ENCODE peak calls at places on chromosomes 2 and 18, in nine cellular contexts. One of them, this sample, is unnamed.

GRCh38 chr2:108384662-108385393 is 7.1 kb downstream of the SULT1C4 start:
- DNase-seq in Daoy: no peak
- DNase-seq in spleen: no peak
- DNase-seq in HEK293T: no peak
- DNase-seq in LoVo: no peak
- DNase-seq in activated naive CD4-positive, alpha-beta T cell treated with anti-CD3 and anti-CD28 coated beads for 36 hours: no peak
- DNase-seq in fibroblast of the conjunctiva: no peak
- DNase-seq in EL: no peak
- DNase-seq in cardiac muscle cell: no peak
- DNase-seq in this sample: no peak

GRCh38 chr2:216635171-216635570 is 2.0 kb downstream of the IGFBP2 start:
- DNase-seq in Daoy: no peak
- DNase-seq in spleen: no peak
- DNase-seq in HEK293T: no peak
- DNase-seq in LoVo: no peak
- DNase-seq in activated naive CD4-positive, alpha-beta T cell treated with anti-CD3 and anti-CD28 coated beads for 36 hours: no peak
- DNase-seq in fibroblast of the conjunctiva: no peak
- DNase-seq in EL: no peak
- DNase-seq in cardiac muscle cell: no peak
- DNase-seq in this sample: no peak

GRCh38 chr2:74658516-74658915 is 4.5 kb downstream of the SEMA4F start:
- DNase-seq in Daoy: peak
- DNase-seq in spleen: no peak
- DNase-seq in HEK293T: no peak
- DNase-seq in LoVo: no peak
- DNase-seq in activated naive CD4-positive, alpha-beta T cell treated with anti-CD3 and anti-CD28 coated beads for 36 hours: no peak
- DNase-seq in fibroblast of the conjunctiva: peak
- DNase-seq in EL: peak
- DNase-seq in cardiac muscle cell: no peak
- DNase-seq in this sample: no peak

GRCh38 chr18:53752968-53753367 is 471.5 kb downstream of the MBD2 start:
- DNase-seq in Daoy: no peak
- DNase-seq in spleen: no peak
- DNase-seq in HEK293T: no peak
- DNase-seq in LoVo: no peak
- DNase-seq in activated naive CD4-positive, alpha-beta T cell treated with anti-CD3 and anti-CD28 coated beads for 36 hours: no peak
- DNase-seq in fibroblast of the conjunctiva: no peak
- DNase-seq in EL: no peak
- DNase-seq in cardiac muscle cell: no peak
- DNase-seq in this sample: no peak

GRCh38 chr2:178871536-178871935 is 64.3 kb upstream of the TTN start:
- DNase-seq in Daoy: no peak
- DNase-seq in spleen: no peak
- DNase-seq in HEK293T: no peak
- DNase-seq in LoVo: no peak
- DNase-seq in activated naive CD4-positive, alpha-beta T cell treated with anti-CD3 and anti-CD28 coated beads for 36 hours: no peak
- DNase-seq in fibroblast of the conjunctiva: no peak
- DNase-seq in EL: no peak
- DNase-seq in cardiac muscle cell: no peak
- DNase-seq in this sample: no peak

GRCh38 chr2:83517727-83518368 is 941.2 kb downstream of the SUCLG1 start:
- DNase-seq in Daoy: peak
- DNase-seq in spleen: no peak
- DNase-seq in HEK293T: no peak
- DNase-seq in LoVo: no peak
- DNase-seq in activated naive CD4-positive, alpha-beta T cell treated with anti-CD3 and anti-CD28 coated beads for 36 hours: no peak
- DNase-seq in fibroblast of the conjunctiva: no peak
- DNase-seq in EL: no peak
- DNase-seq in cardiac muscle cell: no peak
- DNase-seq in this sample: no peak

GRCh38 chr2:11967946-11968465 is 221.6 kb downstream of the LPIN1 start:
- DNase-seq in Daoy: peak
- DNase-seq in spleen: no peak
- DNase-seq in HEK293T: no peak
- DNase-seq in LoVo: no peak
- DNase-seq in activated naive CD4-positive, alpha-beta T cell treated with anti-CD3 and anti-CD28 coated beads for 36 hours: no peak
- DNase-seq in fibroblast of the conjunctiva: peak
- DNase-seq in EL: peak
- DNase-seq in cardiac muscle cell: peak
- DNase-seq in this sample: no peak

GRCh38 chr2:21890041-21890440 is 766.3 kb downstream of the TDRD15 start:
- DNase-seq in Daoy: no peak
- DNase-seq in spleen: no peak
- DNase-seq in HEK293T: no peak
- DNase-seq in LoVo: no peak
- DNase-seq in activated naive CD4-positive, alpha-beta T cell treated with anti-CD3 and anti-CD28 coated beads for 36 hours: no peak
- DNase-seq in fibroblast of the conjunctiva: no peak
- DNase-seq in EL: no peak
- DNase-seq in cardiac muscle cell: no peak
- DNase-seq in this sample: no peak

GRCh38 chr2:159515482-159515881 is 100.9 kb downstream of the BAZ2B start:
- DNase-seq in Daoy: no peak
- DNase-seq in spleen: no peak
- DNase-seq in HEK293T: no peak
- DNase-seq in LoVo: no peak
- DNase-seq in activated naive CD4-positive, alpha-beta T cell treated with anti-CD3 and anti-CD28 coated beads for 36 hours: no peak
- DNase-seq in fibroblast of the conjunctiva: no peak
- DNase-seq in EL: no peak
- DNase-seq in cardiac muscle cell: no peak
- DNase-seq in this sample: no peak

GRCh38 chr2:20443276-20443920 is 3.5 kb upstream of the RHOB start:
- DNase-seq in Daoy: peak
- DNase-seq in spleen: peak
- DNase-seq in HEK293T: no peak
- DNase-seq in LoVo: peak
- DNase-seq in activated naive CD4-positive, alpha-beta T cell treated with anti-CD3 and anti-CD28 coated beads for 36 hours: peak
- DNase-seq in fibroblast of the conjunctiva: no peak
- DNase-seq in EL: peak
- DNase-seq in cardiac muscle cell: peak
- DNase-seq in this sample: no peak

GRCh38 chr2:139122711-139123158 is 342.5 kb upstream of the NXPH2 start:
- DNase-seq in Daoy: no peak
- DNase-seq in spleen: no peak
- DNase-seq in HEK293T: no peak
- DNase-seq in LoVo: no peak
- DNase-seq in activated naive CD4-positive, alpha-beta T cell treated with anti-CD3 and anti-CD28 coated beads for 36 hours: no peak
- DNase-seq in fibroblast of the conjunctiva: peak
- DNase-seq in EL: no peak
- DNase-seq in cardiac muscle cell: no peak
- DNase-seq in this sample: no peak

GRCh38 chr2:28958689-28959088 is 22.4 kb upstream of the TOGARAM2 start:
- DNase-seq in Daoy: peak
- DNase-seq in spleen: no peak
- DNase-seq in HEK293T: peak
- DNase-seq in LoVo: peak
- DNase-seq in activated naive CD4-positive, alpha-beta T cell treated with anti-CD3 and anti-CD28 coated beads for 36 hours: peak
- DNase-seq in fibroblast of the conjunctiva: peak
- DNase-seq in EL: peak
- DNase-seq in cardiac muscle cell: peak
- DNase-seq in this sample: no peak

GRCh38 chr2:200756618-200757321 is 54.9 kb upstream of the BZW1 start:
- DNase-seq in Daoy: peak
- DNase-seq in spleen: no peak
- DNase-seq in HEK293T: no peak
- DNase-seq in LoVo: peak
- DNase-seq in activated naive CD4-positive, alpha-beta T cell treated with anti-CD3 and anti-CD28 coated beads for 36 hours: no peak
- DNase-seq in fibroblast of the conjunctiva: no peak
- DNase-seq in EL: peak
- DNase-seq in cardiac muscle cell: no peak
- DNase-seq in this sample: peak

GRCh38 chr2:118554616-118555015 is 292.8 kb downstream of the EN1 start:
- DNase-seq in Daoy: no peak
- DNase-seq in spleen: no peak
- DNase-seq in HEK293T: no peak
- DNase-seq in LoVo: no peak
- DNase-seq in activated naive CD4-positive, alpha-beta T cell treated with anti-CD3 and anti-CD28 coated beads for 36 hours: no peak
- DNase-seq in fibroblast of the conjunctiva: no peak
- DNase-seq in EL: no peak
- DNase-seq in cardiac muscle cell: no peak
- DNase-seq in this sample: no peak

GRCh38 chr2:212723226-212723625 is 184.6 kb upstream of the ERBB4 start:
- DNase-seq in Daoy: peak
- DNase-seq in spleen: no peak
- DNase-seq in HEK293T: no peak
- DNase-seq in LoVo: no peak
- DNase-seq in activated naive CD4-positive, alpha-beta T cell treated with anti-CD3 and anti-CD28 coated beads for 36 hours: no peak
- DNase-seq in fibroblast of the conjunctiva: no peak
- DNase-seq in EL: peak
- DNase-seq in cardiac muscle cell: no peak
- DNase-seq in this sample: peak

GRCh38 chr2:188610050-188610444 is 318.4 kb downstream of the GULP1 start:
- DNase-seq in Daoy: no peak
- DNase-seq in spleen: no peak
- DNase-seq in HEK293T: no peak
- DNase-seq in LoVo: no peak
- DNase-seq in activated naive CD4-positive, alpha-beta T cell treated with anti-CD3 and anti-CD28 coated beads for 36 hours: no peak
- DNase-seq in fibroblast of the conjunctiva: no peak
- DNase-seq in EL: no peak
- DNase-seq in cardiac muscle cell: no peak
- DNase-seq in this sample: no peak

GRCh38 chr2:208266641-208267335 is 733 bp downstream of the PIKFYVE start:
- DNase-seq in Daoy: no peak
- DNase-seq in spleen: no peak
- DNase-seq in HEK293T: no peak
- DNase-seq in LoVo: no peak
- DNase-seq in activated naive CD4-positive, alpha-beta T cell treated with anti-CD3 and anti-CD28 coated beads for 36 hours: no peak
- DNase-seq in fibroblast of the conjunctiva: no peak
- DNase-seq in EL: peak
- DNase-seq in cardiac muscle cell: no peak
- DNase-seq in this sample: no peak

GRCh38 chr18:61948196-61948800 is 55.5 kb upstream of the RNF152 start:
- DNase-seq in Daoy: peak
- DNase-seq in spleen: no peak
- DNase-seq in HEK293T: no peak
- DNase-seq in LoVo: no peak
- DNase-seq in activated naive CD4-positive, alpha-beta T cell treated with anti-CD3 and anti-CD28 coated beads for 36 hours: no peak
- DNase-seq in fibroblast of the conjunctiva: no peak
- DNase-seq in EL: peak
- DNase-seq in cardiac muscle cell: peak
- DNase-seq in this sample: no peak

GRCh38 chr18:68847219-68847860 is 49.5 kb downstream of the CCDC102B start:
- DNase-seq in Daoy: no peak
- DNase-seq in spleen: no peak
- DNase-seq in HEK293T: no peak
- DNase-seq in LoVo: peak
- DNase-seq in activated naive CD4-positive, alpha-beta T cell treated with anti-CD3 and anti-CD28 coated beads for 36 hours: no peak
- DNase-seq in fibroblast of the conjunctiva: peak
- DNase-seq in EL: peak
- DNase-seq in cardiac muscle cell: peak
- DNase-seq in this sample: no peak

GRCh38 chr2:3399829-3400228 is 20.3 kb downstream of the TRAPPC12 start:
- DNase-seq in Daoy: no peak
- DNase-seq in spleen: no peak
- DNase-seq in HEK293T: no peak
- DNase-seq in LoVo: no peak
- DNase-seq in activated naive CD4-positive, alpha-beta T cell treated with anti-CD3 and anti-CD28 coated beads for 36 hours: no peak
- DNase-seq in fibroblast of the conjunctiva: no peak
- DNase-seq in EL: no peak
- DNase-seq in cardiac muscle cell: no peak
- DNase-seq in this sample: no peak

GRCh38 chr2:231046908-231047269 is 9.6 kb downstream of the C2orf72 start:
- DNase-seq in Daoy: no peak
- DNase-seq in spleen: no peak
- DNase-seq in HEK293T: no peak
- DNase-seq in LoVo: no peak
- DNase-seq in activated naive CD4-positive, alpha-beta T cell treated with anti-CD3 and anti-CD28 coated beads for 36 hours: no peak
- DNase-seq in fibroblast of the conjunctiva: no peak
- DNase-seq in EL: no peak
- DNase-seq in cardiac muscle cell: no peak
- DNase-seq in this sample: no peak

GRCh38 chr2:218229239-218229638 is 12.2 kb downstream of the ARPC2 start:
- DNase-seq in Daoy: peak
- DNase-seq in spleen: no peak
- DNase-seq in HEK293T: no peak
- DNase-seq in LoVo: no peak
- DNase-seq in activated naive CD4-positive, alpha-beta T cell treated with anti-CD3 and anti-CD28 coated beads for 36 hours: peak
- DNase-seq in fibroblast of the conjunctiva: peak
- DNase-seq in EL: peak
- DNase-seq in cardiac muscle cell: peak
- DNase-seq in this sample: peak

GRCh38 chr2:41873102-41873501 is 174.7 kb upstream of the PKDCC start:
- DNase-seq in Daoy: no peak
- DNase-seq in spleen: no peak
- DNase-seq in HEK293T: no peak
- DNase-seq in LoVo: no peak
- DNase-seq in activated naive CD4-positive, alpha-beta T cell treated with anti-CD3 and anti-CD28 coated beads for 36 hours: no peak
- DNase-seq in fibroblast of the conjunctiva: no peak
- DNase-seq in EL: no peak
- DNase-seq in cardiac muscle cell: no peak
- DNase-seq in this sample: no peak

GRCh38 chr2:221774136-221774535 is 202.0 kb upstream of the EPHA4 start:
- DNase-seq in Daoy: no peak
- DNase-seq in spleen: no peak
- DNase-seq in HEK293T: no peak
- DNase-seq in LoVo: no peak
- DNase-seq in activated naive CD4-positive, alpha-beta T cell treated with anti-CD3 and anti-CD28 coated beads for 36 hours: no peak
- DNase-seq in fibroblast of the conjunctiva: no peak
- DNase-seq in EL: no peak
- DNase-seq in cardiac muscle cell: no peak
- DNase-seq in this sample: no peak

GRCh38 chr2:179311071-179311470 is 46.4 kb upstream of the SESTD1 start:
- DNase-seq in Daoy: no peak
- DNase-seq in spleen: no peak
- DNase-seq in HEK293T: no peak
- DNase-seq in LoVo: no peak
- DNase-seq in activated naive CD4-positive, alpha-beta T cell treated with anti-CD3 and anti-CD28 coated beads for 36 hours: no peak
- DNase-seq in fibroblast of the conjunctiva: no peak
- DNase-seq in EL: no peak
- DNase-seq in cardiac muscle cell: peak
- DNase-seq in this sample: no peak

GRCh38 chr2:72098935-72099334 is 48.7 kb downstream of the CYP26B1 start:
- DNase-seq in Daoy: no peak
- DNase-seq in spleen: no peak
- DNase-seq in HEK293T: no peak
- DNase-seq in LoVo: no peak
- DNase-seq in activated naive CD4-positive, alpha-beta T cell treated with anti-CD3 and anti-CD28 coated beads for 36 hours: no peak
- DNase-seq in fibroblast of the conjunctiva: no peak
- DNase-seq in EL: no peak
- DNase-seq in cardiac muscle cell: no peak
- DNase-seq in this sample: no peak

GRCh38 chr18:45839415-45840395 is 14.2 kb downstream of the SIGLEC15 start:
- DNase-seq in Daoy: peak
- DNase-seq in spleen: peak
- DNase-seq in HEK293T: peak
- DNase-seq in LoVo: no peak
- DNase-seq in activated naive CD4-positive, alpha-beta T cell treated with anti-CD3 and anti-CD28 coated beads for 36 hours: peak
- DNase-seq in fibroblast of the conjunctiva: peak
- DNase-seq in EL: peak
- DNase-seq in cardiac muscle cell: peak
- DNase-seq in this sample: no peak

GRCh38 chr18:37529296-37529695 is 36.3 kb downstream of the CELF4 start:
- DNase-seq in Daoy: no peak
- DNase-seq in spleen: no peak
- DNase-seq in HEK293T: no peak
- DNase-seq in LoVo: no peak
- DNase-seq in activated naive CD4-positive, alpha-beta T cell treated with anti-CD3 and anti-CD28 coated beads for 36 hours: no peak
- DNase-seq in fibroblast of the conjunctiva: no peak
- DNase-seq in EL: no peak
- DNase-seq in cardiac muscle cell: no peak
- DNase-seq in this sample: no peak

GRCh38 chr2:119242276-119243119 is 18.9 kb downstream of the STEAP3 start:
- DNase-seq in Daoy: no peak
- DNase-seq in spleen: no peak
- DNase-seq in HEK293T: no peak
- DNase-seq in LoVo: no peak
- DNase-seq in activated naive CD4-positive, alpha-beta T cell treated with anti-CD3 and anti-CD28 coated beads for 36 hours: no peak
- DNase-seq in fibroblast of the conjunctiva: no peak
- DNase-seq in EL: no peak
- DNase-seq in cardiac muscle cell: no peak
- DNase-seq in this sample: no peak

GRCh38 chr2:13968811-13969210 is 663.7 kb upstream of the LRATD1 start:
- DNase-seq in Daoy: no peak
- DNase-seq in spleen: no peak
- DNase-seq in HEK293T: no peak
- DNase-seq in LoVo: peak
- DNase-seq in activated naive CD4-positive, alpha-beta T cell treated with anti-CD3 and anti-CD28 coated beads for 36 hours: no peak
- DNase-seq in fibroblast of the conjunctiva: no peak
- DNase-seq in EL: no peak
- DNase-seq in cardiac muscle cell: no peak
- DNase-seq in this sample: no peak

GRCh38 chr2:191434072-191434471 is 188.9 kb downstream of the MYO1B start:
- DNase-seq in Daoy: no peak
- DNase-seq in spleen: no peak
- DNase-seq in HEK293T: no peak
- DNase-seq in LoVo: no peak
- DNase-seq in activated naive CD4-positive, alpha-beta T cell treated with anti-CD3 and anti-CD28 coated beads for 36 hours: no peak
- DNase-seq in fibroblast of the conjunctiva: no peak
- DNase-seq in EL: no peak
- DNase-seq in cardiac muscle cell: no peak
- DNase-seq in this sample: no peak

This sample was measured in NK-92 treated with Interleukin-12 subunit alpha and Interleukin-12 subunit beta, amount 100 ng/mL, for 24 hours.